ENCODE peak calls at places on chromosomes 3 and 15, in seven cellular contexts. F is GM12891, R is SK-N-SH, E is K562, Y is H1, W is GM12878, Q is HepG2. A is an unnamed sample.

GRCh38 chr15:74320358-74321247 is 46.8 kb downstream of the CYP11A1 start:
- DNase-seq in F (no peak), R (peak), E (peak), Y (no peak), W (no peak), Q (peak), A (peak)

GRCh38 chr15:77986891-77987764 is 90.4 kb downstream of the TBC1D2B start:
- DNase-seq in F (no peak), R (no peak), E (no peak), Y (no peak), W (no peak), Q (no peak), A (no peak)

GRCh38 chr3:8147726-8148125 is 353.9 kb upstream of the LMCD1 start:
- DNase-seq in F (no peak), R (no peak), E (no peak), Y (no peak), W (no peak), Q (no peak), A (no peak)

GRCh38 chr3:138493804-138494606 is 59.6 kb downstream of the ESYT3 start:
- DNase-seq in F (no peak), R (no peak), E (no peak), Y (no peak), W (no peak), Q (no peak), A (no peak)

GRCh38 chr3:40167958-40168357 is 141.5 kb upstream of the EIF1B start:
- DNase-seq in F (no peak), R (no peak), E (no peak), Y (no peak), W (no peak), Q (peak), A (no peak)

GRCh38 chr15:70605606-70606410 is 157.6 kb downstream of the UACA start:
- DNase-seq in F (no peak), R (peak), E (no peak), Y (no peak), W (no peak), Q (peak), A (no peak)

GRCh38 chr3:102481050-102481449 is 46.2 kb downstream of the ZPLD1 start:
- DNase-seq in F (no peak), R (no peak), E (no peak), Y (no peak), W (no peak), Q (no peak), A (no peak)

GRCh38 chr3:30012941-30013543 is 593.4 kb upstream of the TGFBR2 start:
- DNase-seq in F (no peak), R (peak), E (peak), Y (no peak), W (peak), Q (peak), A (no peak)

GRCh38 chr3:193772389-193772788 is 179.4 kb downstream of the OPA1 start:
- DNase-seq in F (no peak), R (no peak), E (no peak), Y (no peak), W (no peak), Q (peak), A (no peak)

GRCh38 chr15:23708332-23708731 is 21.2 kb upstream of the NDN start:
- DNase-seq in F (no peak), R (no peak), E (no peak), Y (no peak), W (no peak), Q (no peak), A (no peak)

GRCh38 chr15:89356634-89357298 is 22.1 kb upstream of the POLG start:
- DNase-seq in F (no peak), R (peak), E (no peak), Y (no peak), W (no peak), Q (no peak), A (no peak)

GRCh38 chr3:37773471-37773870 is 88.2 kb upstream of the CTDSPL start:
- DNase-seq in F (no peak), R (no peak), E (no peak), Y (no peak), W (no peak), Q (no peak), A (no peak)

GRCh38 chr3:191327526-191327925 is 1.7 kb upstream of the CCDC50 start:
- DNase-seq in F (no peak), R (no peak), E (no peak), Y (no peak), W (no peak), Q (no peak), A (no peak)

GRCh38 chr15:44726568-44727461 is 9.5 kb upstream of the TRIM69 start:
- DNase-seq in F (no peak), R (no peak), E (peak), Y (no peak), W (peak), Q (peak), A (no peak)

GRCh38 chr3:128579927-128580326 is 70.7 kb downstream of the RPN1 start:
- DNase-seq in F (no peak), R (no peak), E (no peak), Y (no peak), W (no peak), Q (no peak), A (no peak)

GRCh38 chr3:113223831-113224240 is 12.5 kb downstream of the BOC start:
- DNase-seq in F (peak), R (no peak), E (no peak), Y (no peak), W (no peak), Q (no peak), A (peak)

GRCh38 chr3:141452045-141452444 is 34.8 kb upstream of the RASA2 start:
- DNase-seq in F (peak), R (no peak), E (peak), Y (no peak), W (peak), Q (peak), A (no peak)

GRCh38 chr3:148833223-148833622 is 5.6 kb downstream of the CPB1 start:
- DNase-seq in F (no peak), R (no peak), E (no peak), Y (no peak), W (no peak), Q (no peak), A (no peak)
- TF ChIP-seq TAF1 in F (no peak), R (no peak), E (no peak), Y (no peak), W (no peak), Q (no peak), A (no peak)

DNA sequence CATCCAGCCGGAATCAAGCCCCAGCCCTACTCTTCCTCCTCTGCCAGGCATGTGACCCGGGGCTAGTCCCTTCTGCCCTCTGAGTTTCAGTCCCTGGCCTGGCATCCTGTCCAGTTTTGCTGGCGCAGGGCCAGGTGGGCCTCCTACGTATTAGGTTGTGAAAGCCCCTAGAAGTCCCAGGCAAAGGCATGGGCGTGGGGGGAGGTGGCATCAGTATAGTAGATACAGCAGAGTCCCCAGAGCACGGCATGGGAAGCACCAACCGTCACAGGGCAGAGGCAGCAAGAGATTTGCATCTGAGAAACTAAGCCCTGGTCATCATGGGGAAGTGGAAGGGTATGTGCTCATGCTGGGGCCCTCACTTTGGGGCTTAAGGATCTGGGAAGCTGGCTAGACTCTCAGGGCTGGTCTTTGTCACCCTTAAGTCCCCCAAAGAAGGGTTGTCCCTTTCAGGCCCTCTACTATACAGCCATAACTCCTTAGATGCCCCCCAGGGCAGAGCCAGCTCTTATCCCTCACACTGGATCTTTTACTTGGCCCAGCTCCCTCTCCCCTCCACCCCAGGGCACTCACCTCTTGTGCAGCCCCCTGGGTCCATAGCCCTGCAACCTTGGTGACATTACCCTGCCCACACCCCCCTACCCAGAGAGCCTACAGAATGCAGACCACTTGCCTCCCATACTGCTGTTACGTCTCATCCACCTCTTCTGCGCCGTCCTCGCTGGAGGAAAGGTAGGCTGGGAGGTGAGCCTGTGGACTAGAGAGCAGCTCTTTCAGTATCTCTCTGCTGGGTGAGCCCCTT is 11.3 kb downstream of the NBEAL2 start:
- DNase-seq in F (no peak), R (no peak), E (no peak), Y (no peak), W (peak), Q (no peak), A (no peak)
- TF ChIP-seq TAF1 in F (no peak), R (no peak), E (no peak), Y (no peak), W (no peak), Q (no peak), A (no peak)

GRCh38 chr15:24956131-24956838 is 1.5 kb downstream of the SNRPN start:
- DNase-seq in F (peak), R (peak), E (no peak), Y (peak), W (peak), Q (peak), A (peak)

GRCh38 chr15:24961967-24962366 is 7.2 kb downstream of the SNRPN start:
- DNase-seq in F (no peak), R (no peak), E (no peak), Y (no peak), W (no peak), Q (no peak), A (no peak)

GRCh38 chr15:24955549-24955929 is 752 bp downstream of the SNRPN start:
- DNase-seq in F (no peak), R (peak), E (no peak), Y (no peak), W (no peak), Q (no peak), A (peak)

GRCh38 chr15:24954783-24955548 is at the start of the genes SNRPN and SNURF:
- DNase-seq in F (peak), R (peak), E (no peak), Y (peak), W (peak), Q (peak), A (peak)

GRCh38 chr15:24957691-24958090 is 2.9 kb downstream of the SNRPN start:
- DNase-seq in F (no peak), R (no peak), E (no peak), Y (no peak), W (no peak), Q (no peak), A (no peak)
- TF ChIP-seq TAF1 in F (no peak), R (no peak), E (no peak), Y (no peak), W (no peak), Q (no peak), A (no peak)

GRCh38 chr15:67127334-67127664 is 61.9 kb downstream of the SMAD3 start:
- DNase-seq in F (no peak), R (no peak), E (no peak), Y (no peak), W (no peak), Q (no peak), A (no peak)

GRCh38 chr15:67124111-67124510 is 58.7 kb downstream of the SMAD3 start:
- DNase-seq in F (no peak), R (no peak), E (no peak), Y (no peak), W (no peak), Q (no peak), A (no peak)

GRCh38 chr15:67126551-67127333 is 61.3 kb downstream of the SMAD3 start:
- DNase-seq in F (no peak), R (no peak), E (no peak), Y (no peak), W (no peak), Q (peak), A (no peak)

GRCh38 chr15:67124911-67125588 is 59.6 kb downstream of the SMAD3 start:
- DNase-seq in F (no peak), R (no peak), E (no peak), Y (no peak), W (no peak), Q (no peak), A (no peak)

DNA sequence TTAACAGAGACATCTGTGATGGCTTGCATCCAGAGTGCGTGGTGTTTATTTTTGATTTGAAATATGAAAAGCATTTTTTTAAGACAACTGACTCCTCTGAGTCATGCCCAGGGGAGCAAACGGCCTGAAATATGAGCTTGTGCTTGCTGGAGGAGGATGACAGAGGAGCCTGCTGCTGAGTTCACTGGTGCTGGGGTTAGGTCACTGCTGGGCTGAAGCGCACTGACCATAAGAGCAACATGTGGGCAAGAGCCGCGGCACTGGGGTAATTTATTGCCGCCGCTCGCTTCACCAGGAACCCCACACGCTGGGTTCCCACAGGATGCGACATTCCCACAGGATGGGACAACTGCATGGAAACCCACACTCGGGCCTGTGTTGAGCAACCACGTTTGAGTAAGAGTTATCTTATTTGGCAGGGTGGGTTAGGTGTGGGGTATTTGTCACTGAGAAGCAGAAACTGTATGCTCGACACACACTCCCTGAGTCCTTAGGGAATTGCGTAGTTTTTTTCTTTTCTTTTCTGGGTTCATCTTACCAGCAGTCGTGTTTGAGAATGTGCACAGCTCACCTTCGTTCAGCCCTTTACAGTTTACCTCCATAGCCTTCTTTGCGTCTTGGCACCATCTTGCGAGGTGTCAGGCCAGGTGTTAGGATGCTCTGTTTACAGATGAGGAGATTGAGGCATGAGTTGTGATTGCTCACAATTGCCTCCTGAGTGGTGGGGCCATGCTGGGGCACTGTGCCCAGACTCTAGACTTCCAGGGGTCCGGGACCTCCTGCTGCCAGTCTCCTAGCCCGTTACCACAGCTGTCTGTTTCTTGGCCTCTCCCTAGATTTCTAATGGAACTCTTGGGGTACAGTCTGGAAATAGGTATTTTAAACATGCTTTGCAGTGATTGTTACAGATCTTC is 60.4 kb downstream of the SMAD3 start:
- DNase-seq in F (no peak), R (no peak), E (peak), Y (no peak), W (no peak), Q (no peak), A (no peak)
- TF ChIP-seq TAF1 in F (no peak), R (peak), E (peak), Y (no peak), W (no peak), Q (no peak), A (no peak)

DNA sequence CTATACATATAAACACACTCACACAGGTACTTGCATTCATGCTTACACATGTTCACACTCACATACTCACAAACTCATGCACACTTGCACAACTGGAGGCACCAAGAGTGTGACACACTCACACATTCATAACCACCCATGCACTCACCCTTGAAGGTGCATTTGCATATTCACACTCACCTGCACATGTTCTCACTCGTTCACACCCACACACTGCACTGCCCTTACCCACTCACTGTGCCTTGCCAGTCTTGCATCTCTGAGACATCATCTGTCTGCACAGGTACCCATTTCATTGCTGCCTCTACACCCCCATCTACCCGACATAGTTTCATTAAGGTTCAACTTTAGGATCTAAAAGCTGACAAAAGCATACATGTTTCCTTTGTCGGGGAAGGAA is 95.8 kb downstream of the OSBPL10 start:
- DNase-seq in F (no peak), R (no peak), E (no peak), Y (no peak), W (no peak), Q (no peak), A (no peak)
- TF ChIP-seq TAF1 in F (no peak), R (no peak), E (no peak), Y (no peak), W (no peak), Q (no peak), A (no peak)

GRCh38 chr3:120693439-120694172 is 11.6 kb upstream of the HGD start:
- DNase-seq in F (no peak), R (no peak), E (no peak), Y (no peak), W (no peak), Q (peak), A (no peak)
- TF ChIP-seq TAF1 in F (no peak), R (no peak), E (no peak), Y (no peak), W (no peak), Q (no peak), A (no peak)

DNA sequence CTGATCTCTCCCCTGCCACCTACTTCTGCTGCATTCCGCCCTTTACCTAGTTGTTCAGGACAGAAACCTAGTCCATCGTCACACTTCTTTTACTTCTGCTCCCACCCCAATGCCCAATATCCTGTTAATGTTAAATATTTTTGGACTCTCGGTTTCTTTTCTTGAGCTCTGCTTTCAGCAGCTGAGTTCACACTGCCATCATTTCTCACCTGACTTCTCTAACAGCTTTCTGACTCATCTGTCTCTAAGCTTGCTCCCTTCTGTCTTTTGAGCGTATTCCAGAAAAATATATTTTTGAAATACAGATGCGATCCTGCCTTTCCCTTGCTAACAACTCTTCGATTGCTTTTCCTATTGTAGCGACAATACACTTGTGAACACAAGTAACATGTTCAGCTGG is 183.4 kb downstream of the KLHL25 start:
- DNase-seq in F (no peak), R (no peak), E (no peak), Y (no peak), W (no peak), Q (no peak), A (no peak)
- TF ChIP-seq TAF1 in F (no peak), R (no peak), E (no peak), Y (no peak), W (no peak), Q (no peak), A (no peak)

GRCh38 chr3:64381369-64381768 is 156.1 kb upstream of the PRICKLE2 start:
- DNase-seq in F (no peak), R (no peak), E (no peak), Y (no peak), W (no peak), Q (no peak), A (no peak)

GRCh38 chr3:64384561-64384960 is 159.3 kb upstream of the PRICKLE2 start:
- DNase-seq in F (no peak), R (no peak), E (no peak), Y (no peak), W (no peak), Q (no peak), A (no peak)

GRCh38 chr3:64380539-64380938 is 155.3 kb upstream of the PRICKLE2 start:
- DNase-seq in F (no peak), R (no peak), E (no peak), Y (no peak), W (no peak), Q (no peak), A (no peak)

GRCh38 chr3:64385256-64385655 is 160.0 kb upstream of the PRICKLE2 start:
- DNase-seq in F (no peak), R (no peak), E (no peak), Y (no peak), W (no peak), Q (no peak), A (no peak)

DNA sequence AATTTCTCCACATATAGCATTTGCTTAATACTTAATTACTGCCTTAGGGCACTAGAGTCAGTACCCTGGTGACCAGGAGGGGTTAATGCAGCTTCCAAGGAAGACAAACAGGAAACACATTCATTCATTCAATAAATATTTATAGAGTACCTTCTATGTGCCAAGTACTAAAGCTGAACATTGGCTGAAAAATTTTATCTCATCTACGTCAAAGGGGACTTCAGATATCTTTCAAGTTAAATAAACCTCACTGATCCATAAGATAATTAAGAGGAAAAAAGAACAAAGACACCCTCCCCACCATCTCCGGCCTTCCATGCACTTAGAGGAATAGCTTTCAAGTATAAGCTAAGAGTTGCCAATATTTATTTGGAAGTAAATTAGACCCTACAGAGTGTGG is 156.9 kb upstream of the PRICKLE2 start:
- DNase-seq in F (no peak), R (no peak), E (no peak), Y (no peak), W (no peak), Q (no peak), A (no peak)
- TF ChIP-seq TAF1 in F (no peak), R (no peak), E (no peak), Y (no peak), W (no peak), Q (no peak), A (no peak)

GRCh38 chr15:71729319-71729718 is 81.0 kb upstream of the NR2E3 start:
- DNase-seq in F (no peak), R (no peak), E (no peak), Y (no peak), W (no peak), Q (no peak), A (no peak)

GRCh38 chr15:71730277-71731144 is 79.8 kb upstream of the NR2E3 start:
- DNase-seq in F (peak), R (peak), E (peak), Y (no peak), W (no peak), Q (peak), A (peak)

GRCh38 chr15:71725215-71725955 is 85.0 kb upstream of the NR2E3 start:
- DNase-seq in F (no peak), R (no peak), E (no peak), Y (no peak), W (no peak), Q (no peak), A (no peak)
- TF ChIP-seq TAF1 in F (no peak), R (no peak), E (no peak), Y (no peak), W (no peak), Q (no peak), A (no peak)

GRCh38 chr3:86976206-86976605 is 14.7 kb downstream of the VGLL3 start:
- DNase-seq in F (no peak), R (no peak), E (no peak), Y (no peak), W (no peak), Q (no peak), A (no peak)
- TF ChIP-seq TAF1 in F (no peak), R (no peak), E (no peak), Y (no peak), W (no peak), Q (no peak), A (no peak)